ENCODE peak calls at places on chromosomes 4 and X, in nine cellular contexts. L, U, K, A, T, D, R, G and S are unnamed samples. For H3K27me3, the result is how much of the 10 kb centered on the place peaks cover.

GRCh38 chr4:142743071-142743825 is 102.9 kb downstream of the INPP4B start:
- DNase-seq in A (no peak), K (no peak), D (no peak), R (peak), L (no peak), G (peak), T (no peak), U (no peak), S (peak)

GRCh38 chr4:85116008-85116407 is 149.5 kb upstream of the WDFY3 start:
- DNase-seq in R (no peak), D (no peak), T (no peak), L (no peak), A (no peak), U (no peak), G (no peak), K (no peak), S (no peak)

GRCh38 chr4:81606166-81606565 is 134.5 kb upstream of the RASGEF1B start:
- DNase-seq in A (no peak), T (no peak), U (no peak), L (no peak), R (no peak), G (no peak), K (no peak), D (no peak), S (no peak)

GRCh38 chrX:116267511-116268040 is 97.0 kb downstream of the AGTR2 start:
- DNase-seq in R (peak), U (no peak), D (no peak), K (no peak), L (no peak), T (no peak), G (no peak), A (no peak), S (no peak)

GRCh38 chrX:154797006-154797405 is 8.3 kb downstream of the MPP1 start:
- DNase-seq in U (no peak), L (no peak), A (no peak), R (no peak), D (no peak), K (no peak), G (peak), T (no peak), S (peak)

GRCh38 chr4:25442863-25443307 is 65.8 kb downstream of the ANAPC4 start:
- DNase-seq in R (no peak), U (no peak), D (no peak), A (peak), L (no peak), T (no peak), G (no peak), K (no peak), S (no peak)

GRCh38 chr4:150265806-150266205 is 187.6 kb downstream of the DCLK2 start:
- DNase-seq in G (no peak), T (no peak), D (no peak), A (no peak), L (no peak), K (no peak), U (no peak), R (no peak), S (no peak)

GRCh38 chr4:187547281-187547680 is 448.3 kb upstream of the ZFP42 start:
- DNase-seq in A (no peak), U (no peak), D (no peak), T (no peak), G (no peak), R (no peak), K (no peak), L (no peak), S (no peak)

GRCh38 chr4:19888587-19888986 is 363.1 kb upstream of the SLIT2 start:
- DNase-seq in G (no peak), D (no peak), K (no peak), U (no peak), L (no peak), A (no peak), R (no peak), T (no peak), S (no peak)

GRCh38 chr4:103892616-103893015 is 172.8 kb upstream of the TACR3 start:
- DNase-seq in U (no peak), T (no peak), A (no peak), K (no peak), D (no peak), L (no peak), G (no peak), R (no peak), S (no peak)

GRCh38 chrX:22323541-22323940 is 50.8 kb downstream of the CBLL2 start:
- DNase-seq in U (no peak), R (peak), K (no peak), D (no peak), T (no peak), L (no peak), A (no peak), G (peak), S (peak)

GRCh38 chrX:48531359-48531954 is 8.1 kb upstream of the TBC1D25 start:
- DNase-seq in L (no peak), A (no peak), R (peak), G (peak), U (no peak), D (no peak), K (no peak), T (no peak), S (peak)

GRCh38 chr4:71186566-71187398 is 152.0 kb upstream of the SLC4A4 start:
- DNase-seq in A (peak), G (peak), L (peak), T (peak), R (peak), U (peak), K (peak), D (peak), S (no peak)

GRCh38 chr4:40199179-40199670 is 2.4 kb downstream of the RHOH start:
- DNase-seq in A (no peak), G (no peak), R (no peak), K (no peak), L (no peak), U (no peak), T (no peak), D (no peak), S (no peak)

GRCh38 chrX:18698762-18699650 is 8.4 kb upstream of the PPEF1 start:
- DNase-seq in L (no peak), T (no peak), K (no peak), R (peak), A (no peak), D (no peak), G (no peak), U (no peak), S (no peak)

DNA sequence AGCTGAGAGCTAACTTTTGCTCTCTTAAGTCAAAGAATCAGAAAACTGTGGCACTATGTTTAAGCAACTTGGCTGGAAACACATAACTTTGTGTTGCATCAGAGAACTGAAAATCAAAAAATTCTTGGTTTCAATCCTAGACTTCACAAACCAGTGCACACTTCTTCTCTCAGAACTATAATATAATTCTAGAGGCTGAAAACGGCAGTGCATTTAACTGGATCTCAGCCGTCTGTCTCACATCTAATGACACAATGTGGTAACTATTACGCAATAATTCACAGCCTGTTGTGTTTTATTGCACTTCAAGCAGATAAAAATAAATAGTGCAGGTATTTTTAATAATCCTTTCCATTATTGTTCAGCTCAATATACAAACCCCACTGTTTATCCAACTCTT is 260.6 kb upstream of the DIAPH2 start:
- DNase-seq in L (no peak), G (peak), A (no peak), D (no peak), U (no peak), K (no peak), R (peak), T (no peak), S (no peak)
- H3K4me3 ChIP-seq in L (no peak), G (no peak), A (no peak), D (no peak), U (no peak), K (no peak), R (no peak), T (no peak), S (no peak)

DNA sequence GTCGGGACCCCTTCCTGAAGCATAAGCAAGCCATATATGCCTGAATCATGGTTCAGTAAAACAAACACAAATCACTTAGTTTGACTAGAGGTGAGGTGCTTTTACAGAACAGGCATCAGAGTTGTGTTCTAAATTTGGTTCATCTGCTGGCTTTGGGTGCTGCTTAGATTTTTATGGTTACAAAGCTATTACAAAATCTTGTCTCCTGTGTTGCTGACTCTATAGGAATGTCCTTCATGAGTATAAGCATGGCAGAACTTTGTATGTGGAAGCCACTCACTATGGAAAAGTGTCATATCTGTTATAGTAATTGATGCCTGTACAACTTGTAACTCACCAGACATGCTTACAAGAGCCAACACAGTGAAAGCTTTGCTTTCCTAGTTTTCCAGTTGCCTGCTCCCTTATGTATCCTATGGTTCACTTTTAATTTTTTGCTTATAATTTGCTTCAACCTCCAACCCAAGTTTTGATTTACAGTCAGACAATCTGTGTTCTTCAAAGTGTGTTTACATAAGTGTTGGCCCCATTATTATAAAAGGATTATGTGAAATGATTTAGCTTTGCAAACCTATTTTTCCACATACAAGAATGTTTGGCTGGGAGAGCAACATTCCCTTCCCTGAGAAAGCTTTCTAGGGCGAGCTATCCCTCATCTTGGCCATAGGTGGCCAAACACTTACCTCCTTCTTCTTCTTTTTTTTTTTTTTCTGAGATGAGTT is 30.0 kb upstream of the CYP2U1 start:
- DNase-seq in U (no peak), A (no peak), T (no peak), K (no peak), R (no peak), L (no peak), D (no peak), G (no peak), S (no peak)
- H3K27ac ChIP-seq in U (no peak), A (no peak), T (no peak), K (no peak), R (no peak), L (peak), D (no peak), G (no peak), S (no peak)

DNA sequence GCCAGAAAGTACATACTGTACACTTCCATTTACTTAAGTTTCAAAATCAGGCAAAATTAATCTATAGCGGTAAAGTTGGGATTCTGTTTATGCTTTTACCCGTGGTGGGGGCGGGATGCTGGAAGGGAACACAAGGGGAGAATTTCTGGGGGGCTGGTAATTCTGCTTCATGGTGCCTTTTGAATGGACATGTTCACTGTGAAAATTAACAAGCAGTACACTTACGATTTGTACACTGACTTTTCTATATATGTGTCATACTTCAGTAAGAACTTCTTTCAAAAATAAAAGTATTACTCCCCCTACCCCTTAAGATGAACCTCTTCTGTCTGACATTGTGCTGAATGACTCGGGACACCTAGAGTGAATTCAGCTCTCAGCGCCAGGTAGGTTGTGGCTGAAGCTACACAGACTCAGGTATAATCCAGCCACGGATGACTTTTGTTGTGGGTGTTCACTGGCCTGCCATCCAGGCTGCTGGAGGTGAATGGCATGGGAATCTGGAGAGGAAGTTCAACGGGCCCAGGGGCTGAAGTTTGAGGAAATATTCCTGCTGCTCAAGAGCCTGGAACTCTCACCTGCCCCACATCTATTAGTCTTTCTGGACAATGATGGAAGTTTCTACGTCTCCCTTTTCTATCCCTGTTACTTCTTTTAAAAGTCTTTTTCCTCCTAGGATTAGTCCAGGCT is 7.3 kb upstream of the TCEANC start:
- DNase-seq in A (no peak), U (no peak), D (no peak), G (no peak), L (no peak), K (no peak), R (no peak), T (no peak), S (no peak)
- H3K27me3 ChIP-seq in A (under half), U (under half), D (under half), G (under half), L (under half), K (under half), R (under half), T (under half), S (under half)

GRCh38 chr4:3464911-3465697 is 2.0 kb downstream of the DOK7 start:
- DNase-seq in U (peak), K (no peak), A (no peak), T (no peak), D (no peak), L (no peak), R (no peak), G (no peak), S (no peak)
- H3K4me3 ChIP-seq in U (no peak), K (no peak), A (no peak), T (no peak), D (no peak), L (no peak), R (no peak), G (no peak), S (no peak)

DNA sequence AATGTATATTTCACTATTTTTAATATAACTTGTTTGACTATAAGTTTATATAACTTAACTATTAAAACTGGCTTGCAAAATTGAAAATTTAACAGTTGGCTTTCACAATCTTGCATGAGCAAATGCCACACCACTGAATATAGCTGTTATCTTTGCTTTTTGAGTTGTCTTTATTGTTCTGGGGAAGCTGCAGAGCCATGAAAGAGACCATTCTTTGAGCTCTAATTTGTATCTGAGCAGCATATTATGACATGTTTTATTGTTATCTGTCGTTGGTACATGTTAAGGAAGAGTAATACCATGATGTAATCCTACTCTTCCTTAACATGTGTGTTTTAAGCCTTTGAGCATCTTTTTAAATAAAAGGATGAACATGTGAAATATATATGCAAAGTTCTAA is 97.2 kb upstream of the ANK2 start:
- DNase-seq in D (no peak), K (no peak), T (no peak), R (no peak), U (no peak), L (no peak), A (no peak), G (no peak), S (no peak)
- H3K27ac ChIP-seq in D (no peak), K (no peak), T (no peak), R (no peak), U (no peak), L (no peak), A (no peak), G (no peak), S (no peak)

DNA sequence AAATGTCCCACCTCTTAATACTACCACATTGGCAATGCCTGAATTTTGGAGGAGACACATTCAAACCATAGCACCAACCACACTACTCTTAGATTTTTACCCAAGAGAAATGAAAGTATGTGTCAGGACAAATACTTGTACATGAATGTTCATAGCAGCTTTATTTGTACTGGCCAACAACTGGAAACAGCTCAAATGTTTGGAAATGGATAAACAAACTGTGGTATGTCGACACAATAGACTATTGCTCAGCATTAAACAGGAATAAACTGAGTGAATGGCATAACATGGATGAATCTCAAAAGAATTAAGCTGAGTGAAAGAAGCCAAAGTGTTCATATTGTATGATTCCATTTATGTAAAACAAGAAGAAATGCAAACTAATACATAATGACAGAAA is 18.5 kb upstream of the EDA start:
- DNase-seq in L (no peak), A (no peak), T (no peak), G (no peak), R (no peak), D (no peak), U (no peak), K (no peak), S (no peak)
- H3K27me3 ChIP-seq in L (under half), A (under half), T (under half), G (under half), R (under half), D (under half), U (under half), K (under half), S (under half)